ENCODE peak calls at places on chromosomes 7 and 10, in six cellular contexts. W is BJ; R is activated CD8-positive, alpha-beta T cell treated with anti-CD3 and anti-CD28 coated beads, Interleukin-2, amount 10 ng/mL, durations not matched to agents 7 days and 5 days; A is colonic mucosa; Z is T-helper 2 cell; G is osteocyte. S is an unnamed sample.

GRCh38 chr10:11891776-11892486 is 68.8 kb downstream of the PROSER2 start:
- DNase-seq in W (no peak), R (no peak), A (no peak), Z (no peak), G (no peak), S (no peak)

GRCh38 chr10:2897619-2898508 is 169.5 kb upstream of the PFKP start:
- DNase-seq in W (no peak), R (no peak), A (no peak), Z (no peak), G (peak), S (no peak)

GRCh38 chr10:45470098-45471012 is 96.3 kb downstream of the ALOX5 start:
- DNase-seq in W (peak), R (peak), A (no peak), Z (no peak), G (no peak), S (no peak)

GRCh38 chr7:44637788-44638594 is 31.6 kb downstream of the OGDH start:
- DNase-seq in W (peak), R (peak), A (peak), Z (peak), G (peak), S (peak)

GRCh38 chr10:59234194-59234593 is 57.8 kb downstream of the PHYHIPL start:
- DNase-seq in W (no peak), R (no peak), A (no peak), Z (no peak), G (no peak), S (no peak)

GRCh38 chr7:34247468-34247867 is 342.1 kb downstream of the BMPER start:
- DNase-seq in W (no peak), R (no peak), A (no peak), Z (no peak), G (no peak), S (no peak)

GRCh38 chr7:134938141-134938540 is 48.2 kb upstream of the AGBL3 start:
- DNase-seq in W (no peak), R (no peak), A (no peak), Z (no peak), G (no peak), S (no peak)

GRCh38 chr7:67470256-67470751 is 473.7 kb downstream of the TYW1 start:
- DNase-seq in W (no peak), R (no peak), A (no peak), Z (no peak), G (no peak), S (no peak)

GRCh38 chr10:92081641-92082040 is 158.1 kb downstream of the BTAF1 start:
- DNase-seq in W (no peak), R (no peak), A (no peak), Z (no peak), G (no peak), S (no peak)

GRCh38 chr7:121406866-121407439 is 10.8 kb upstream of the FAM3C start:
- DNase-seq in W (no peak), R (no peak), A (peak), Z (no peak), G (no peak), S (no peak)

GRCh38 chr10:98238391-98238790 is 29.6 kb downstream of the LOXL4 start:
- DNase-seq in W (no peak), R (no peak), A (no peak), Z (no peak), G (no peak), S (no peak)

GRCh38 chr10:108393111-108393510 is 1228.6 kb upstream of the SORCS1 start:
- DNase-seq in W (no peak), R (no peak), A (no peak), Z (no peak), G (no peak), S (no peak)

GRCh38 chr10:86376403-86376802 is 9.8 kb upstream of the GRID1 start:
- DNase-seq in W (no peak), R (no peak), A (peak), Z (no peak), G (peak), S (no peak)

GRCh38 chr10:48804740-48805182 is 120.1 kb downstream of the WDFY4 start:
- DNase-seq in W (no peak), R (peak), A (no peak), Z (no peak), G (no peak), S (no peak)

GRCh38 chr7:82740246-82740848 is 296.8 kb upstream of the CACNA2D1 start:
- DNase-seq in W (no peak), R (peak), A (peak), Z (no peak), G (no peak), S (no peak)

GRCh38 chr10:108515821-108516220 is 1351.3 kb upstream of the SORCS1 start:
- DNase-seq in W (no peak), R (no peak), A (no peak), Z (no peak), G (no peak), S (no peak)

GRCh38 chr10:118310822-118311221 is 31.3 kb downstream of the FAM204A start:
- DNase-seq in W (peak), R (no peak), A (no peak), Z (no peak), G (no peak), S (no peak)